ENCODE peak calls at places on chromosome 3, in four cellular contexts. One of them, this sample, is unnamed.

GRCh38 chr3:42266085-42266484 is at the start of gene CCK:
- DNase-seq in cardiac muscle cell: no peak
- DNase-seq in kidney: no peak
- DNase-seq in fibroblast of lung: no peak
- DNase-seq in this sample: no peak

GRCh38 chr3:179451335-179452165 is at the start of gene GNB4:
- DNase-seq in cardiac muscle cell: peak; percentile 93
- DNase-seq in fibroblast of lung: peak; percentile 84
- DNase-seq in kidney: peak; percentile 93
- DNase-seq in this sample: peak; percentile 71

GRCh38 chr3:138113309-138113708 is 2.1 kb downstream of the DZIP1L start:
- DNase-seq in cardiac muscle cell: no peak
- DNase-seq in fibroblast of lung: no peak
- DNase-seq in kidney: peak; percentile 82
- DNase-seq in this sample: no peak

GRCh38 chr3:71247221-71247947 is 336.1 kb downstream of the FOXP1 start:
- DNase-seq in fibroblast of lung: peak; percentile 23
- DNase-seq in cardiac muscle cell: peak; percentile 44
- DNase-seq in kidney: no peak
- DNase-seq in this sample: no peak

GRCh38 chr3:175199961-175200360 is 340.8 kb downstream of the NAALADL2 start:
- DNase-seq in kidney: no peak
- DNase-seq in cardiac muscle cell: no peak
- DNase-seq in fibroblast of lung: no peak
- DNase-seq in this sample: no peak

GRCh38 chr3:62723636-62724217 is 151.5 kb downstream of the CADPS start:
- DNase-seq in kidney: no peak
- DNase-seq in fibroblast of lung: no peak
- DNase-seq in cardiac muscle cell: no peak
- DNase-seq in this sample: no peak

GRCh38 chr3:52552089-52552488 is 15.7 kb downstream of the UQCC5 start:
- DNase-seq in cardiac muscle cell: no peak
- DNase-seq in fibroblast of lung: no peak
- DNase-seq in kidney: no peak
- DNase-seq in this sample: no peak

GRCh38 chr3:48451270-48451669 is 4.7 kb downstream of the ATRIP start:
- DNase-seq in fibroblast of lung: no peak
- DNase-seq in cardiac muscle cell: no peak
- DNase-seq in kidney: no peak
- DNase-seq in this sample: no peak

GRCh38 chr3:185365281-185366211 is 2.6 kb downstream of the MAP3K13 start:
- DNase-seq in cardiac muscle cell: no peak
- DNase-seq in kidney: no peak
- DNase-seq in fibroblast of lung: no peak
- DNase-seq in this sample: no peak

GRCh38 chr3:38140326-38141172 is 2.1 kb downstream of the MYD88 start:
- DNase-seq in kidney: no peak
- DNase-seq in cardiac muscle cell: no peak
- DNase-seq in fibroblast of lung: no peak
- DNase-seq in this sample: no peak

GRCh38 chr3:107651782-107652181 is 129.0 kb downstream of the BBX start:
- DNase-seq in kidney: no peak
- DNase-seq in cardiac muscle cell: no peak
- DNase-seq in fibroblast of lung: no peak
- DNase-seq in this sample: no peak

GRCh38 chr3:135576786-135577185 is 388.7 kb upstream of the PPP2R3A start:
- DNase-seq in kidney: no peak
- DNase-seq in cardiac muscle cell: no peak
- DNase-seq in fibroblast of lung: no peak
- DNase-seq in this sample: no peak

GRCh38 chr3:72953325-72953956 is 43.2 kb upstream of the PPP4R2 start:
- DNase-seq in fibroblast of lung: peak; percentile 50
- DNase-seq in cardiac muscle cell: peak; percentile 78
- DNase-seq in kidney: no peak
- DNase-seq in this sample: no peak

GRCh38 chr3:143895805-143896204 is 47.5 kb upstream of the SLC9A9 start:
- DNase-seq in fibroblast of lung: peak; percentile 51
- DNase-seq in kidney: no peak
- DNase-seq in cardiac muscle cell: peak; percentile 43
- DNase-seq in this sample: no peak
- TF ChIP-seq CTCF in fibroblast of lung: peak; percentile 24
- TF ChIP-seq CTCF in kidney: no peak
- TF ChIP-seq CTCF in cardiac muscle cell: peak; percentile 36
- TF ChIP-seq CTCF in this sample: peak; percentile 59

GRCh38 chr3:184177767-184178306 is 3.2 kb downstream of the AP2M1 start:
- DNase-seq in fibroblast of lung: no peak
- DNase-seq in kidney: no peak
- DNase-seq in cardiac muscle cell: no peak
- DNase-seq in this sample: no peak
- TF ChIP-seq CTCF in fibroblast of lung: no peak
- TF ChIP-seq CTCF in kidney: no peak
- TF ChIP-seq CTCF in cardiac muscle cell: no peak
- TF ChIP-seq CTCF in this sample: no peak

DNA sequence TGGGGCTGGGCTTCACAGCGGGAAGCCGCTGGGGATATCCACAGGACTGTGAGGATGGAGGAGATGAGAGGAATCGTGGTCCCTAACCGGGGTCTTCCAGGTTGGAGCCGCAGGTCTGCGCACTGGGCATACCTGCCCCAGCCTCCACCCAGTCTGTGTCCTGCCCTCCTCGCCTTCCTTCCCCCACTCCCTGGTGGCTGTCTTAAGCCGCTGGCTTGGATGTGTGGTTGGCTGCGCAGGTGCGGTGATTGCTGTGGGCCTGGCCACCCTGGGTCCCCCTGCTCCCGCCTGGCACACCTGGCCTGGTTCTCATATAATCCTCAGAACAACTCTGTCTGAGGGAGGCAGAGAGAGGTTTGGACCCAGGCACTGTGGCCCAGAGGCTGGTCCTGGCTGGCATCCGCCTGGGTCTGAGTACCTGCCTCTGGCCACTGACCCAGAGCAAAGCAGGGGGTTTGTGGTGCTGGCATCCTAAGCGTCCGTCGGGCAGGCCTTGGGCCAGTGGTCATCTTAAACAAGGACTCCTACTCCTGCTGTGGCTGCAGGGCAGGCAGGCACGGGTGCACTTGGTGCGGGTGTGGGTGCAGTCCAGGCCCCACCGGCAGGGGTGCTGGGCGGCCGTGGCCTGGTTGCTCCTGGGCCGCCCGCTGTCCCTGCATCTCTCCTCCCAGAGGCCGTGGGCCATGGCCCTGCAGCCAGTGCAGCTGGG is 18.7 kb downstream of the PLXNA1 start:
- DNase-seq in fibroblast of lung: no peak
- DNase-seq in kidney: no peak
- DNase-seq in cardiac muscle cell: no peak
- DNase-seq in this sample: no peak
- TF ChIP-seq CTCF in fibroblast of lung: peak; percentile 5
- TF ChIP-seq CTCF in kidney: no peak
- TF ChIP-seq CTCF in cardiac muscle cell: no peak
- TF ChIP-seq CTCF in this sample: no peak

GRCh38 chr3:40985195-40985594 is 214.1 kb upstream of the CTNNB1 start:
- DNase-seq in cardiac muscle cell: no peak
- DNase-seq in fibroblast of lung: no peak
- DNase-seq in kidney: no peak
- DNase-seq in this sample: no peak

GRCh38 chr3:40990062-40990456 is 209.2 kb upstream of the CTNNB1 start:
- DNase-seq in kidney: no peak
- DNase-seq in fibroblast of lung: no peak
- DNase-seq in cardiac muscle cell: no peak
- DNase-seq in this sample: no peak

GRCh38 chr3:40994611-40995010 is 204.7 kb upstream of the CTNNB1 start:
- DNase-seq in kidney: no peak
- DNase-seq in fibroblast of lung: no peak
- DNase-seq in cardiac muscle cell: no peak
- DNase-seq in this sample: no peak

GRCh38 chr3:40992023-40992422 is 207.3 kb upstream of the CTNNB1 start:
- DNase-seq in kidney: no peak
- DNase-seq in fibroblast of lung: no peak
- DNase-seq in cardiac muscle cell: no peak
- DNase-seq in this sample: no peak

GRCh38 chr3:40989141-40990061 is 209.9 kb upstream of the CTNNB1 start:
- DNase-seq in kidney: no peak
- DNase-seq in cardiac muscle cell: peak; percentile 67
- DNase-seq in fibroblast of lung: no peak
- DNase-seq in this sample: no peak
- TF ChIP-seq CTCF in kidney: no peak
- TF ChIP-seq CTCF in cardiac muscle cell: no peak
- TF ChIP-seq CTCF in fibroblast of lung: no peak
- TF ChIP-seq CTCF in this sample: no peak

DNA sequence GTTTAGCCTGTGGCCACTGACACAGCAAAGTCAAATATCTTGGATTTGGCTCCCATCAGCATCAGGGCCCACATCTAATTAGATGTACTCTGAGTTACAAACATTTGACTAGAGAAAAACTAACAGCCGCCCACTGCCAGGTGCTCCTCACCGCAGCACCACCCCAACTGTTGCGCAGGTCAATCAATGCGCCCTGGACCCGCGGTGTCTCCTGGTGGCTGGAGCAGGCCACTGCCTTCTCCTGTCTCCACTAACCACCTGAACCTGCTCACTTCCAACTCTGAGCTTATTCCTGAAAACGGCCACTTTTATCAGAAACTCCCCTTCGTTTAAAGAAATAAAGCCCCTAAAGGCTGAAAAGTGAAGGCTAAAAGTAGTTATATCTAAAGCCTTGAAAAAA is 4.3 kb downstream of the RIOX2 start:
- DNase-seq in cardiac muscle cell: no peak
- DNase-seq in kidney: no peak
- DNase-seq in fibroblast of lung: no peak
- DNase-seq in this sample: no peak
- TF ChIP-seq CTCF in cardiac muscle cell: no peak
- TF ChIP-seq CTCF in kidney: no peak
- TF ChIP-seq CTCF in fibroblast of lung: no peak
- TF ChIP-seq CTCF in this sample: peak; percentile 26

GRCh38 chr3:13931172-13931571 is 51.3 kb upstream of the WNT7A start:
- DNase-seq in kidney: no peak
- DNase-seq in fibroblast of lung: no peak
- DNase-seq in cardiac muscle cell: no peak
- DNase-seq in this sample: no peak

GRCh38 chr3:13932578-13933295 is 52.9 kb upstream of the WNT7A start:
- DNase-seq in cardiac muscle cell: peak; percentile 17
- DNase-seq in fibroblast of lung: no peak
- DNase-seq in kidney: no peak
- DNase-seq in this sample: no peak

DNA sequence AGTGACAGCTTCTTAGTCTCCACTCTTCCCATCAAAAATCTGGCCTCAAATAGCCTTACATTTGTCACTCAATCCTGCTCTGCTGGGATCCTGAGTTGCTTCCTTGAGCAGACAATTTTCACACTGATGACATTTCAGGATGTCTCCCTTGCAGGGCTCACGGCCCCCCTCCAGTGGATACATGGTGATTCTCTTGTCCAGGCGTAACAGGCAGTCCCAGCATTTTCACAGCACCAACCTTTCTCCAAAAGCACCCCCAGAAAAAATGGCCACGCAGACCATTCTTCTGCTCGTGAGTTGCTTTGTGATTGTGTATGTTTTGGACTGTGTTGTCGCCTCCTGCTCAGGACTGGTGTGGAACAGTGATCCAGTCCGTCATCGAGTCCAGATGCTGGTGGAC is 47.4 kb upstream of the WNT7A start:
- DNase-seq in kidney: no peak
- DNase-seq in cardiac muscle cell: no peak
- DNase-seq in fibroblast of lung: no peak
- DNase-seq in this sample: no peak
- TF ChIP-seq CTCF in kidney: no peak
- TF ChIP-seq CTCF in cardiac muscle cell: no peak
- TF ChIP-seq CTCF in fibroblast of lung: no peak
- TF ChIP-seq CTCF in this sample: peak; percentile 24

GRCh38 chr3:182760576-182761164 is 32.6 kb upstream of the ATP11B start:
- DNase-seq in kidney: no peak
- DNase-seq in cardiac muscle cell: peak; percentile 25
- DNase-seq in fibroblast of lung: no peak
- DNase-seq in this sample: no peak
- TF ChIP-seq CTCF in kidney: no peak
- TF ChIP-seq CTCF in cardiac muscle cell: no peak
- TF ChIP-seq CTCF in fibroblast of lung: no peak
- TF ChIP-seq CTCF in this sample: no peak

This sample was measured in neural crest cell.